ENCODE peak calls at places on chromosomes 2 and 18, in nine cellular contexts. M is right lobe of liver; H is epithelial cell of esophagus; E is lower leg skin; B is AG08396; T is NCI-H187; X is stimulated activated CD8-positive, alpha-beta memory T cell treated with anti-CD3 and anti-CD28 coated beads, Interleukin-4, amount 100 ng/mL, for 24 hours; U is endodermal cell; A is right cardiac atrium. O is an unnamed sample.

GRCh38 chr2:19255481-19255880 is 102.9 kb downstream of the OSR1 start:
- DNase-seq in E (no peak), M (no peak), H (peak; percentile 61), X (no peak), U (no peak), A (no peak), B (no peak), T (no peak), O (no peak)

GRCh38 chr2:47237375-47238357 is 82.6 kb upstream of the STPG4 start:
- DNase-seq in E (no peak), T (no peak), B (no peak), U (no peak), A (peak; percentile 90), H (no peak), M (no peak), X (no peak), O (no peak)

GRCh38 chr18:54608008-54608642 is 17.1 kb downstream of the DYNAP start:
- DNase-seq in A (no peak), T (no peak), H (peak; percentile 87), E (no peak), U (no peak), B (no peak), M (no peak), X (no peak), O (no peak)

GRCh38 chr18:3037423-3037915 is 24.5 kb upstream of the LPIN2 start:
- DNase-seq in A (no peak), E (peak; percentile 59), U (peak; percentile 18), H (peak; percentile 94), T (no peak), B (peak; percentile 77), M (no peak), X (no peak), O (no peak)

GRCh38 chr2:190409616-190410015 is 1.5 kb downstream of the MFSD6 start:
- DNase-seq in A (no peak), M (no peak), B (no peak), U (no peak), H (no peak), E (no peak), X (no peak), T (no peak), O (no peak)

GRCh38 chr2:152486048-152486736 is 151.2 kb downstream of the FMNL2 start:
- DNase-seq in A (no peak), U (no peak), E (peak; percentile 61), H (no peak), M (no peak), T (no peak), B (no peak), X (no peak), O (no peak)

GRCh38 chr2:207772081-207772843 is 2.6 kb upstream of the FZD5 start:
- DNase-seq in T (no peak), M (no peak), E (no peak), U (peak; percentile 78), A (peak; percentile 72), B (no peak), H (no peak), X (no peak), O (no peak)

GRCh38 chr18:3758531-3758930 is 308.6 kb downstream of the TGIF1 start:
- DNase-seq in T (no peak), X (no peak), U (no peak), A (no peak), H (peak; percentile 81), M (no peak), B (no peak), E (no peak), O (no peak)

GRCh38 chr2:201130524-201131186 is 14.7 kb downstream of the CFLAR start:
- DNase-seq in E (no peak), T (no peak), X (no peak), A (peak; percentile 23), H (peak; percentile 96), M (no peak), B (peak; percentile 52), U (no peak), O (no peak)

GRCh38 chr2:32772623-32773221 is 144.9 kb downstream of the TTC27 start:
- DNase-seq in T (peak; percentile 25), H (peak; percentile 50), A (no peak), B (peak; percentile 70), U (peak; percentile 61), M (no peak), X (no peak), E (no peak), O (no peak)

GRCh38 chr2:220044383-220044782 is 417.0 kb downstream of the SLC4A3 start:
- DNase-seq in U (peak; percentile 59), E (no peak), B (no peak), A (no peak), X (no peak), H (no peak), T (no peak), M (no peak), O (no peak)

GRCh38 chr2:203886579-203887230 is 19.1 kb downstream of the CTLA4 start:
- DNase-seq in E (no peak), B (no peak), A (no peak), M (no peak), X (no peak), T (no peak), U (no peak), H (peak; percentile 19), O (no peak)

GRCh38 chr18:44693030-44693784 is 12.5 kb downstream of the SETBP1 start:
- DNase-seq in E (no peak), U (no peak), X (no peak), H (peak; percentile 96), M (no peak), T (no peak), B (no peak), A (no peak), O (peak; percentile 22)

GRCh38 chr2:204691911-204692510 is 146.7 kb downstream of the PARD3B start:
- DNase-seq in B (peak; percentile 64), M (no peak), U (peak; percentile 76), X (no peak), H (peak; percentile 84), E (no peak), T (no peak), A (no peak), O (peak; percentile 14)

GRCh38 chr2:60872510-60872928 is 8.9 kb upstream of the REL start:
- DNase-seq in X (no peak), T (no peak), E (no peak), M (no peak), H (peak; percentile 31), B (no peak), A (no peak), U (no peak), O (no peak)

GRCh38 chr2:140033638-140034037 is 1253.4 kb upstream of the NXPH2 start:
- DNase-seq in U (no peak), A (no peak), M (no peak), E (no peak), B (no peak), H (no peak), X (no peak), T (no peak), O (no peak)

GRCh38 chr2:224157655-224158054 is 118.6 kb upstream of the SERPINE2 start:
- DNase-seq in T (no peak), B (no peak), H (no peak), U (no peak), E (no peak), X (no peak), A (peak; percentile 63), M (no peak), O (no peak)

GRCh38 chr2:67845557-67846114 is 217.2 kb downstream of the C1D start:
- DNase-seq in U (no peak), A (no peak), E (no peak), T (no peak), H (no peak), M (no peak), X (no peak), B (no peak), O (no peak)

O was measured in T1000.